ENCODE peak calls at places on chromosome 2, in four cellular contexts. T, J, H and O are unnamed samples.

GRCh38 chr2:40579247-40579646 is 127.4 kb upstream of the SLC8A1 start:
- DNase-seq in T (no peak), J (no peak), H (no peak), O (no peak)

GRCh38 chr2:106932644-106933043 is 46.7 kb upstream of the ST6GAL2 start:
- DNase-seq in T (peak), J (no peak), H (no peak), O (no peak)

GRCh38 chr2:36886664-36887063 is 79.7 kb downstream of the STRN start:
- DNase-seq in T (no peak), J (no peak), H (no peak), O (no peak)

GRCh38 chr2:75800456-75800855 is 89.7 kb upstream of the GCFC2 start:
- DNase-seq in T (no peak), J (no peak), H (no peak), O (no peak)

GRCh38 chr2:19312949-19313348 is 45.5 kb downstream of the OSR1 start:
- DNase-seq in T (peak), J (no peak), H (no peak), O (no peak)

GRCh38 chr2:58598171-58598570 is 357.0 kb upstream of the FANCL start:
- DNase-seq in T (no peak), J (no peak), H (no peak), O (no peak)

GRCh38 chr2:46909771-46910419 is 5.7 kb downstream of the MCFD2 start:
- DNase-seq in T (no peak), J (peak), H (peak), O (peak)

GRCh38 chr2:158773121-158773520 is 22.0 kb upstream of the DAPL1 start:
- DNase-seq in T (no peak), J (no peak), H (no peak), O (no peak)

GRCh38 chr2:189337648-189338047 is 103.6 kb upstream of the WDR75 start:
- DNase-seq in T (no peak), J (no peak), H (no peak), O (no peak)

GRCh38 chr2:232282486-232282885 is 96.1 kb upstream of the ALPP start:
- DNase-seq in T (no peak), J (no peak), H (no peak), O (no peak)

GRCh38 chr2:160522951-160523700 is 29.5 kb upstream of the RBMS1 start:
- DNase-seq in T (no peak), J (no peak), H (no peak), O (no peak)

GRCh38 chr2:149365826-149366583 is 35.6 kb downstream of the LYPD6 start:
- DNase-seq in T (no peak), J (no peak), H (no peak), O (no peak)

GRCh38 chr2:189407161-189407943 is 33.9 kb upstream of the WDR75 start:
- DNase-seq in T (no peak), J (no peak), H (no peak), O (no peak)

GRCh38 chr2:11858883-11859282 is 112.5 kb downstream of the LPIN1 start:
- DNase-seq in T (no peak), J (no peak), H (no peak), O (no peak)

GRCh38 chr2:233059797-233060499 is at the start of gene INPP5D:
- DNase-seq in T (no peak), J (peak), H (peak), O (peak)

GRCh38 chr2:191612496-191612895 is 65.4 kb upstream of the NABP1 start:
- DNase-seq in T (no peak), J (no peak), H (no peak), O (no peak)

GRCh38 chr2:72917138-72917874 is at the start of gene EMX1:
- DNase-seq in T (peak), J (peak), H (peak), O (peak)

GRCh38 chr2:181404472-181404871 is 52.7 kb upstream of the ITGA4 start:
- DNase-seq in T (no peak), J (no peak), H (peak), O (no peak)

GRCh38 chr2:239498576-239498975 is 97.8 kb upstream of the HDAC4 start:
- DNase-seq in T (no peak), J (no peak), H (no peak), O (no peak)

GRCh38 chr2:147135401-147135800 is 709.4 kb upstream of the ACVR2A start:
- DNase-seq in T (no peak), J (no peak), H (no peak), O (no peak)

GRCh38 chr2:9250498-9251153 is 44.0 kb downstream of the ASAP2 start:
- DNase-seq in T (no peak), J (no peak), H (peak), O (no peak)

GRCh38 chr2:144082327-144082726 is 437.6 kb downstream of the ZEB2 start:
- DNase-seq in T (no peak), J (no peak), H (no peak), O (no peak)

GRCh38 chr2:887639-888038 is 63.0 kb upstream of the SNTG2 start:
- DNase-seq in T (peak), J (no peak), H (no peak), O (no peak)

GRCh38 chr2:96195410-96196071 is 13.1 kb downstream of the STARD7 start:
- DNase-seq in T (no peak), J (peak), H (no peak), O (no peak)

GRCh38 chr2:174815524-174815923 is 51.3 kb upstream of the CHRNA1 start:
- DNase-seq in T (no peak), J (no peak), H (no peak), O (no peak)

GRCh38 chr2:133166024-133166423 is 402.2 kb downstream of the NCKAP5 start:
- DNase-seq in T (no peak), J (no peak), H (no peak), O (no peak)

GRCh38 chr2:169623224-169623623 is 39.1 kb downstream of the PPIG start:
- DNase-seq in T (no peak), J (no peak), H (no peak), O (no peak)

GRCh38 chr2:204205082-204205481 is 268.5 kb downstream of the ICOS start:
- DNase-seq in T (peak), J (no peak), H (no peak), O (no peak)

GRCh38 chr2:158761626-158762025 is 33.5 kb upstream of the DAPL1 start:
- DNase-seq in T (no peak), J (no peak), H (no peak), O (no peak)

GRCh38 chr2:219769044-219770030 is 141.9 kb downstream of the SLC4A3 start:
- DNase-seq in T (no peak), J (no peak), H (no peak), O (no peak)

GRCh38 chr2:242031481-242032019 is 162.0 kb downstream of the RTP5 start:
- DNase-seq in T (no peak), J (peak), H (no peak), O (peak)

GRCh38 chr2:225025917-225026571 is 16.2 kb downstream of the DOCK10 start:
- DNase-seq in T (no peak), J (no peak), H (no peak), O (no peak)

GRCh38 chr2:86139981-86140380 is 33.9 kb downstream of the PTCD3 start:
- DNase-seq in T (no peak), J (no peak), H (no peak), O (no peak)

GRCh38 chr2:195168369-195168768 is 488.7 kb upstream of the SLC39A10 start:
- DNase-seq in T (no peak), J (no peak), H (no peak), O (no peak)

GRCh38 chr2:185279999-185280398 is 458.6 kb upstream of the FSIP2 start:
- DNase-seq in T (peak), J (no peak), H (no peak), O (no peak)

GRCh38 chr2:231687133-231687852 is 21.0 kb upstream of the PTMA start:
- DNase-seq in T (peak), J (peak), H (peak), O (peak)

DNA sequence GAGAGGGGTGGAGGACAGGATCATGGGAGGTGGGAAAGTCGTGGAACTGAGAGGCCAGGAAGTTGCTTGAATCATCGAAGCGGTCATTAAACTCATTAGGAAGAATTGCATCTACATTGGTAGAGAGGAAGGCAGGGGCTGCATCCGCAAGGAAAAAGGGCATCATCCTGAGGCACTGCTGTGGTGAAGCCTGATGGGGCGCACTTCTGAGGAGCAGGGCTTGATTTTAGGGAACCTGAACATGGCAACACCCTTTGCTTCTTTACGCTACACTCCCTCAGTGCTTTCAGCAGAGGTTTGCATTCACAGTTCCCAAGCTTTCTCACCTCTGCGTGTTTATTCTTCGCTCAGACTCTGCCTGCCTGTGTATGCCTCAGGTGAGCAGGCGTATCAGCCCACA is 352.0 kb upstream of the RAB6C start:
- DNase-seq in T (peak), J (no peak), H (no peak), O (no peak)
- TF ChIP-seq CTCF in T (peak), J (no peak), H (no peak), O (no peak)

DNA sequence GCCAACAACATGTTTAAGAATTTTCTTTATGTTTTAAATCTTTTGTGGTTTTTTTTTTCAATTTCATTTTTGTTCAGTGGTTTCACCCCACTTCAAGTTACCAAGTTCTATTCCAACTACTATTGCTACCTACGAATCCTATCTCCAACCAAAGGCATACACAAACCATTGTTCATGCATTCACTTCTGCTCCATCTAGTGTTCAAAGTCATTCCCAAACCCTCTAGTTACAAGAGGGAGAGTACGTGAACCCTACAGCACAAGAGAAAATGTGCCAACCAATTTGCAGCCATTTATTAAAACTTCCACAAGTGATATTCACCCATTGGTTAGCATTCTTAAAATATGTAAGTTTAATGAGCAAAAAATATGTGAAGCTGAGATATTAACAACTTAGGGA is 295.1 kb upstream of the KYNU start:
- DNase-seq in T (peak), J (no peak), H (no peak), O (no peak)
- TF ChIP-seq CTCF in T (peak), J (no peak), H (no peak), O (no peak)

DNA sequence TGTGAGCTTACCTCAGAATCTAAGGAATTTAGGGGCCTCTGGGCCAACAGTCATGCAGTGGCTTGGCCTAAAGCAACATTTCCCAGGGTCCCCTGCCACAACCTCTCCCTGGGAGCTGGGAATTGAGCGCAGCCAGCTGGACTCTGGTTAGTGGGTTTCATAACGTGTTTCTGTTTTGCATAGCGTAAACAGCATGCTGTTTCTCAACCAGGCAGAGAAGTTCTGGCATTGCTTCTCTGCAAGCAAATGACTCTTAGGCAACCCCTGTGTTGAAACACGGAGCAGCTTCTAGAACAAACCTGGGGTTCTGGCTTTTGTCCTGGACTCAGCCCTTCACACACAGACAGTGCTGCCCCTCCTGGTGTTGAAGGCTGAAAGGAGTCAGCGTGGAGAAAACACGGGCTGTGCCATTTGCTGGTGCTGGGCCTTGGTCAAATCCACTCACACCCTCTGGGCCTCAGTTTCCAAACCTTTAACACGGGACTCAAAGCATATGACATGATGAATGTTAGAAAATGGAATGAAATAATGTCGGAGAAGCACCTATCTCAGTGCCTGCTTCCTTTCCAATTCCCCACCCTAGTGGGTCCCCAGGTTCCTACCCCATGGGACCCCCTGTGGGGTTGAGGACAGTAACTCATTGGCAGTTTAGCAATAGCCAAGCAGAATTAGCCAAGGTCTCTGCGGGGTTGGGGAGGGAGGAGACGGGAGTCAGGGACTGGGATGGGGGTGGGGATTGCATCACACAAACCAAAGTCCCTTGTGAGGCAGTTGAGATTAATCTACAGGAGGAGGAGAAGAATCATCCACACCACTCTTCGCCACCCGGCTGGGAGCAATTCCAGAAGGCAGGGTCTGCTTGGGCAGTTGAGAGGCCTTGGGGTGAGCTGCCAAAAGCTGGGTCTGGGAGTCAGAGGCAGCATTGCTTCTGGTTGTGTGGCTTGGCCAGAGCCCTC is 30.2 kb upstream of the IL1R2 start:
- DNase-seq in T (no peak), J (peak), H (no peak), O (no peak)
- TF ChIP-seq CTCF in T (no peak), J (no peak), H (no peak), O (no peak)

GRCh38 chr2:22486343-22486742 is 898.6 kb upstream of the KLHL29 start:
- DNase-seq in T (peak), J (no peak), H (no peak), O (no peak)

GRCh38 chr2:22485456-22485855 is 899.5 kb upstream of the KLHL29 start:
- DNase-seq in T (peak), J (no peak), H (no peak), O (no peak)

GRCh38 chr2:22487036-22487435 is 897.9 kb upstream of the KLHL29 start:
- DNase-seq in T (no peak), J (no peak), H (no peak), O (no peak)

GRCh38 chr2:22478329-22478728 is 906.6 kb upstream of the KLHL29 start:
- DNase-seq in T (no peak), J (no peak), H (no peak), O (no peak)

GRCh38 chr2:22481507-22482217 is 903.3 kb upstream of the KLHL29 start:
- DNase-seq in T (no peak), J (no peak), H (no peak), O (no peak)
- TF ChIP-seq CTCF in T (no peak), J (no peak), H (no peak), O (no peak)

GRCh38 chr2:61471905-61472805 is 1.3 kb upstream of the USP34 start:
- DNase-seq in T (peak), J (no peak), H (peak), O (peak)
- TF ChIP-seq CTCF in T (no peak), J (no peak), H (no peak), O (no peak)

GRCh38 chr2:111231532-111232252 is 111.0 kb downstream of the BCL2L11 start:
- DNase-seq in T (peak), J (no peak), H (no peak), O (no peak)
- TF ChIP-seq CTCF in T (peak), J (peak), H (no peak), O (no peak)

DNA sequence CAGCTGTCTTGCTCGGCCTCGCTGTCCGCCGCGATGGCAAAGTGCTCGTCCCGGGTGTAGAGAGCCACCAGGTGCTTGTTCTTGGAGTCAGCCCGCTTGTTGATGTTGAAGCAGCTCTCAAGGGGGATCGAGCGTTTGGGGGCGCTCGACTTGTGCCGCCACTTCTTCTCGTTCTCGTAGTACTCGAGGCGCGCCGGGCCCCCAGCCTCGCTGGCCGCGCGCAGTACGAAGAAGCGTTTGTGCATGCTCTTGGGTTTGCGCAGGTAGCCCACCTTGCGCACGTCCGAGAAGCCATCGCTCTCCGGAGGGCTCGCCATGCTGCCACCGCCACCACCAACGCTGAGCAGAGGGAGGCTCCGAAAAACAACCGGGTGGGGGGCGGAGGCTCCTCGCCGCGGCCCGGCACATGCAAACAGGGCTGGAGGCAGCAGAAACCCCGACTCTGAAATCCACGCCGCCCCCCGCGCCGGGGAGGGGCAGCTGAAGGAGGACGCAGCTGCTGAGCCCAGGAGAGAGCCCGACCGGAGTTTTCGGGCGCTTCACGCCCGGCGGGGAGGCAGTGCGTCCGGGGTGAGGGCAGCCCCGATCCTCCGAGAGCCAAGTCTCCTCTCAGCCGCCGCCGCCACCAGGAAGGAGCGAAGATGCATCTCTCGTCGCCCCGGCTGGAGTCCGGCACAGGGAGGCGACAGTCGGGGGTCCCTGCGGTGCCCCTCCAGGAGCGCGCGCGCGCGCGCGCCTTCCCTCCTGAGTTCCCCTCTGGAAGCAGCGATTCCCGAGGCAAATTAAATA is 1.0 kb downstream of the IRS1 start:
- DNase-seq in T (peak), J (peak), H (peak), O (peak)
- TF ChIP-seq CTCF in T (peak), J (peak), H (no peak), O (no peak)